ENCODE peak calls at places on chromosomes 6 and 20, in seven cellular contexts. P is HEK293T; Y is CD8-positive, alpha-beta T cell; T is activated naive CD4-positive, alpha-beta T cell; H is activated CD4-positive, alpha-beta T cell treated with anti-CD3 and anti-CD28 coated beads, Interleukin-2, amount 50 U/mL, for 24 hours; D is substantia nigra; W is ovary. U is an unnamed sample.

GRCh38 chr20:5621305-5621704 is 128.9 kb upstream of the SHLD1 start:
- DNase-seq in P (no peak), Y (no peak), T (no peak), H (no peak), D (peak; percentile 5), W (no peak), U (peak; percentile 53)

GRCh38 chr6:8195040-8195713 is 92.8 kb upstream of the EEF1E1 start:
- DNase-seq in P (peak; percentile 27), Y (no peak), T (no peak), H (no peak), D (no peak), W (no peak), U (no peak)

GRCh38 chr6:166623318-166623717 is 3.7 kb downstream of the RPS6KA2 start:
- DNase-seq in P (no peak), Y (no peak), T (no peak), H (no peak), D (no peak), W (no peak), U (no peak)

GRCh38 chr20:57468523-57469417 is 56.2 kb downstream of the CTCFL start:
- DNase-seq in P (no peak), Y (no peak), T (no peak), H (no peak), D (no peak), W (no peak), U (no peak)

GRCh38 chr20:47540443-47541354 is 39.0 kb downstream of the NCOA3 start:
- DNase-seq in P (no peak), Y (no peak), T (no peak), H (no peak), D (no peak), W (no peak), U (no peak)

GRCh38 chr6:5379647-5380242 is 118.4 kb downstream of the FARS2 start:
- DNase-seq in P (peak; percentile 56), Y (no peak), T (no peak), H (no peak), D (no peak), W (no peak), U (no peak)

GRCh38 chr20:39424923-39425678 is 463.0 kb downstream of the DHX35 start:
- DNase-seq in P (no peak), Y (no peak), T (no peak), H (no peak), D (no peak), W (no peak), U (no peak)

GRCh38 chr20:63145156-63145555 is 70.8 kb downstream of the YTHDF1 start:
- DNase-seq in P (no peak), Y (no peak), T (no peak), H (no peak), D (no peak), W (no peak), U (no peak)

GRCh38 chr20:11799131-11799800 is 118.4 kb upstream of the BTBD3 start:
- DNase-seq in P (no peak), Y (no peak), T (no peak), H (no peak), D (no peak), W (no peak), U (no peak)

GRCh38 chr20:2470432-2471193 is at the start of gene SNRPB:
- DNase-seq in P (peak; percentile 96), Y (peak; percentile 97), T (peak; percentile 95), H (peak; percentile 96), D (peak; percentile 97), W (peak; percentile 96), U (peak; percentile 94)

GRCh38 chr6:10410214-10410873 is 4.5 kb downstream of the TFAP2A start:
- DNase-seq in P (no peak), Y (no peak), T (no peak), H (no peak), D (no peak), W (no peak), U (no peak)

GRCh38 chr6:169240125-169240524 is 13.5 kb downstream of the THBS2 start:
- DNase-seq in P (no peak), Y (no peak), T (no peak), H (no peak), D (no peak), W (peak; percentile 14), U (no peak)

GRCh38 chr20:14355791-14356190 is 18.4 kb upstream of the FLRT3 start:
- DNase-seq in P (no peak), Y (no peak), T (no peak), H (no peak), D (no peak), W (no peak), U (no peak)

GRCh38 chr6:24640166-24640565 is 5.8 kb downstream of the KIAA0319 start:
- DNase-seq in P (no peak), Y (no peak), T (no peak), H (no peak), D (no peak), W (no peak), U (no peak)

GRCh38 chr20:8244637-8245036 is 112.6 kb downstream of the PLCB1 start:
- DNase-seq in P (no peak), Y (no peak), T (no peak), H (no peak), D (no peak), W (no peak), U (no peak)

GRCh38 chr6:13527669-13528051 is 40.3 kb upstream of the GFOD1 start:
- DNase-seq in P (no peak), Y (no peak), T (no peak), H (no peak), D (no peak), W (no peak), U (no peak)

GRCh38 chr6:99305021-99305554 is 44.4 kb downstream of the FAXC start:
- DNase-seq in P (no peak), Y (no peak), T (no peak), H (no peak), D (no peak), W (no peak), U (no peak)

GRCh38 chr6:39402239-39402751 is 79.8 kb upstream of the KCNK16 start:
- DNase-seq in P (no peak), Y (no peak), T (no peak), H (no peak), D (no peak), W (no peak), U (peak; percentile 25)

GRCh38 chr6:63644668-63645326 is 9.2 kb downstream of the PHF3 start:
- DNase-seq in P (no peak), Y (no peak), T (no peak), H (no peak), D (no peak), W (peak; percentile 25), U (no peak)

GRCh38 chr6:35933844-35934243 is 12.9 kb upstream of the SRPK1 start:
- DNase-seq in P (no peak), Y (no peak), T (no peak), H (no peak), D (no peak), W (no peak), U (no peak)

GRCh38 chr6:158876886-158877285 is 57.7 kb upstream of the EZR start:
- DNase-seq in P (no peak), Y (no peak), T (no peak), H (no peak), D (no peak), W (no peak), U (no peak)

GRCh38 chr6:10351678-10352220 is 63.1 kb downstream of the TFAP2A start:
- DNase-seq in P (no peak), Y (no peak), T (no peak), H (no peak), D (no peak), W (no peak), U (no peak)